ENCODE peak calls at places on chromosomes 7 and 10, in six cellular contexts. L, H, V, U, T and F are unnamed samples.

GRCh38 chr7:9192969-9193368 is 759.6 kb downstream of the NXPH1 start:
- DNase-seq in V (no peak), L (no peak), H (peak; percentile 84), U (no peak), T (no peak), F (no peak)

GRCh38 chr7:140746751-140747150 is 50.2 kb downstream of the NDUFB2 start:
- DNase-seq in T (no peak), L (no peak), H (no peak), U (no peak), V (no peak), F (no peak)

GRCh38 chr10:105239311-105240215 is 598.5 kb downstream of the SORCS3 start:
- DNase-seq in V (no peak), T (no peak), L (no peak), U (no peak), H (no peak), F (no peak)

GRCh38 chr7:69610675-69611037 is 12.4 kb downstream of the AUTS2 start:
- DNase-seq in T (no peak), V (no peak), H (no peak), U (no peak), L (no peak), F (no peak)

GRCh38 chr10:91103384-91104184 is 116.9 kb upstream of the PCGF5 start:
- DNase-seq in U (no peak), L (no peak), V (no peak), T (no peak), H (no peak), F (peak; percentile 15)

GRCh38 chr7:27117687-27118491 is 12.7 kb downstream of the HOXA4 start:
- DNase-seq in H (no peak), U (no peak), V (no peak), L (no peak), T (no peak), F (no peak)

GRCh38 chr7:40746841-40747556 is 612.2 kb downstream of the SUGCT start:
- DNase-seq in H (no peak), T (no peak), L (no peak), U (no peak), V (no peak), F (no peak)

GRCh38 chr7:135650831-135651573 is 11.3 kb upstream of the STMP1 start:
- DNase-seq in L (peak; percentile 51), V (no peak), H (no peak), U (no peak), T (no peak), F (no peak)

GRCh38 chr10:120077707-120078492 is 185.4 kb downstream of the SEC23IP start:
- DNase-seq in H (no peak), V (no peak), U (no peak), L (no peak), T (no peak), F (no peak)

GRCh38 chr10:77919713-77920108 is 6.8 kb downstream of the DLG5 start:
- DNase-seq in V (peak; percentile 88), T (no peak), L (no peak), H (no peak), U (no peak), F (no peak)

GRCh38 chr7:135716677-135717238 is 11.2 kb downstream of the SLC13A4 start:
- DNase-seq in V (no peak), T (no peak), U (no peak), H (no peak), L (peak; percentile 37), F (no peak)

GRCh38 chr10:119418401-119418800 is 124.1 kb downstream of the RGS10 start:
- DNase-seq in L (no peak), U (peak; percentile 49), H (no peak), V (no peak), T (no peak), F (no peak)

GRCh38 chr10:80277567-80278250 is 11.7 kb downstream of the MAT1A start:
- DNase-seq in U (no peak), H (no peak), L (no peak), T (no peak), V (no peak), F (no peak)

GRCh38 chr7:149716007-149716931 is 57.1 kb downstream of the ZNF467 start:
- DNase-seq in V (peak; percentile 48), U (no peak), H (no peak), L (no peak), T (no peak), F (no peak)
- TF ChIP-seq CTCF in V (no peak), U (no peak), H (no peak), L (peak; percentile 23), T (no peak), F (no peak)

GRCh38 chr10:60334991-60335390 is 54.7 kb downstream of the ANK3 start:
- DNase-seq in L (peak; percentile 63), V (no peak), H (no peak), T (no peak), U (no peak), F (no peak)

GRCh38 chr10:60336901-60337630 is 52.6 kb downstream of the ANK3 start:
- DNase-seq in U (no peak), L (no peak), T (no peak), H (no peak), V (no peak), F (no peak)

GRCh38 chr10:60338002-60338564 is 51.6 kb downstream of the ANK3 start:
- DNase-seq in T (no peak), H (no peak), V (no peak), U (no peak), L (no peak), F (no peak)

GRCh38 chr10:60331886-60332285 is 57.8 kb downstream of the ANK3 start:
- DNase-seq in T (no peak), V (no peak), U (no peak), H (no peak), L (no peak), F (no peak)

DNA sequence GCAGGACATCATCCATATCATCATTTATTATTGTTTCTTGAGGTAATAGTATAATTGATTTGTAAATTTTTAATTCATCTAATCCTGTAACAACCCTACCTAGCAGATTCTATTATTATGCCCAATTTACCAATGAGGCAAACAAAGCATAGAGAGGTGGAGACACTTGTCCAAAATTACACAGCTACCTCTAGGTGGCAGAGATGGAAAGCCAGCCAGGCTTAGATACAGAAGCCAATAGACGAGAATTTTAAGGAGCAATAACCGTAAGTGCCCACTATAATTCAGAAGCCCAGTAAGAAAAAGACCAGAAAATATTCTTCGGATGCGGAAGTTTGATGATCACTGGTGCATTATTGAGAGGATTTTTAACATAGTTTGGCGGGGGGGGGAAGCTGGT is 54.0 kb downstream of the ANK3 start:
- DNase-seq in U (no peak), T (no peak), L (no peak), V (no peak), H (no peak), F (no peak)
- TF ChIP-seq CTCF in U (no peak), T (no peak), L (no peak), V (no peak), H (no peak), F (peak; percentile 46)

DNA sequence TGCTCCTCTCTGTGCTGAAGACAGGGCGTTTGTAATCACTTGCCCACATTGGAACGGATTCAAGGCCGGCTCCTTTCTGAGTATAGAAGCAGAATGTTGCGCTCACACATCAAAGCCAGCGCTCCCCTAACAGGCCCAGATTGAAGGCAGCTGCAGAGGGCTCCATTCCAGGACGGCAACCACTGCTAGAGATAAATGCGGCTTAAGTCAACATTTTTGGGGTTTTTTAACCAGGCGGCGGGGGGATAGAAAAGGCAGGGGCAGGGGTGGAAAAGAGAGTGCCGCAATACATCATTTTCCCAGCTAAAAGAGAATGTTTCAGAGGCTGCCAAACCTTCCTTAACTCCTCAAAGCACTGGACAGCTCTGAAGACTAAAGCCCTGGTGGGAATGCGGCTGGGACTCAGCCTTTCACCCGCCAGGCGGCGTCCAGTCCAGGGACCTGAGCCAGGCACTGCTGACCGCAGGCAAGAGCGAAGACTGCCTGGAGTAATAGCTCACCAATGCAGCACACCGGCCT is 189.6 kb downstream of the TNS3 start:
- DNase-seq in V (no peak), H (no peak), U (peak; percentile 84), L (no peak), T (peak; percentile 92), F (no peak)
- TF ChIP-seq CTCF in V (no peak), H (no peak), U (peak; percentile 52), L (peak; percentile 71), T (peak; percentile 46), F (no peak)

GRCh38 chr7:16511314-16511713 is 15.3 kb upstream of the LRRC72 start:
- DNase-seq in H (no peak), V (no peak), L (no peak), U (no peak), T (no peak), F (no peak)
- TF ChIP-seq CTCF in H (no peak), V (no peak), L (no peak), U (no peak), T (no peak), F (no peak)

DNA sequence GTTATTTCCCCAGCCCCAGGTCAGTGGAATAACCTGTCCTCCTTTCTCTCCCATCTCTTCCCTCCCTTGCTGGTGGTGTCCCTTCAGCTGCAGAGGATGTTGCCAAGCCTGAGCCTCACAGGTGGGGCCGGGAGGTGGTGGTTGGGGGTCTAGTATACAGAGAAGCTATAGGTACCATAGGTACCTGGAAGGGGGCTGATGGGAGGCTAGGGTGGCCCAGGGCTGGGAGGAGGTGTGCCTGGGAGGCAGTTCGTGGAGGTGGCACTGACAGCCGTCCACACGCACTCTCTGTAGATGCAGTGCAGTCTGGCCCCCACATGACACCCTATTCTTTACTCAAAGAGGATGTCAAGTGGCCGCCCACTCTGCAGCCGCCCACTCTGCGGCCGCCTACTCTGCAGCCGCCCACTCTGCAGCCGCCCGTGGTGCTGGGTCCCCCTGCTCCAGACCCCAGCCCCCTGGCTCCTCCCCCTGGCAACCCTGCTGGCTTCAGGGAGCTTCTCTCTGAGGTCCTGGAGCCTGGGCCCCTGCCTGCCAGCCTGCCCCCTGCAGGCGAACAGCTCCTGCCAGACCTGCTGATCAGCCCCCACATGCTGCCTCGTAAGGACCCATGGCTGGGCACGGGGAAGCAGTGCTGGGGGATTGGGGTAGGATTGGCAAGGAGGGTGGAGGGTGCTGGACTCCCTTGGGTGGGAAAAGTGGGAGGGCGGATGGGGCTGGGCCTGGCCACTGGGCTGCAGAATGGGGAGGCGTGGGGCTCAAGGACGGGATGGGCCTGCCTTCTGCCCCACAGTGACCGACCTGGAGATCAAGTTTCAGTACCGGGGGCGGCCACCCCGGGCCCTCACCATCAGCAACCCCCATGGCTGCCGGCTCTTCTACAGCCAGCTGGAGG is 9.5 kb downstream of the IRF5 start:
- DNase-seq in U (no peak), L (no peak), H (no peak), T (no peak), V (no peak), F (no peak)
- TF ChIP-seq CTCF in U (no peak), L (peak; percentile 2), H (peak; percentile 46), T (no peak), V (no peak), F (peak; percentile 58)